ENCODE peak calls at places on chromosomes 3 and 15, in ten cellular contexts. D, A, J, P, O, N, C, U, K and R are unnamed samples.

GRCh38 chr3:33392703-33393125 is 47.5 kb downstream of the UBP1 start:
- DNase-seq in U (peak), O (no peak), J (no peak), D (no peak), P (no peak), C (no peak), N (no peak), K (no peak), A (no peak), R (no peak)

GRCh38 chr3:129723558-129724324 is 117.3 kb upstream of the PLXND1 start:
- DNase-seq in A (no peak), J (no peak), C (no peak), O (no peak), K (no peak), P (no peak), N (no peak), U (peak), D (peak), R (peak)

GRCh38 chr3:59573911-59574310 is 524.1 kb upstream of the CFAP20DC start:
- DNase-seq in P (peak), J (no peak), O (no peak), K (no peak), U (peak), A (no peak), D (peak), N (no peak), C (no peak), R (peak)

GRCh38 chr3:97863025-97863424 is 41.2 kb downstream of the CRYBG3 start:
- DNase-seq in C (no peak), A (no peak), N (no peak), K (no peak), U (no peak), J (no peak), O (no peak), P (no peak), D (no peak), R (no peak)

GRCh38 chr15:50176869-50177268 is 5.1 kb upstream of the SLC27A2 start:
- DNase-seq in O (no peak), K (no peak), U (no peak), D (no peak), N (no peak), P (no peak), J (no peak), A (no peak), C (no peak), R (no peak)

GRCh38 chr3:159210336-159210735 is 408.5 kb downstream of the MFSD1 start:
- DNase-seq in P (no peak), J (no peak), A (no peak), C (no peak), N (no peak), U (no peak), O (no peak), D (no peak), K (no peak), R (no peak)

GRCh38 chr3:43319794-43320193 is 33.5 kb downstream of the SNRK start:
- DNase-seq in K (no peak), N (no peak), A (no peak), U (no peak), O (no peak), D (no peak), C (no peak), P (no peak), J (no peak), R (no peak)

GRCh38 chr3:114411811-114412803 is 118.3 kb downstream of the TIGIT start:
- DNase-seq in J (no peak), D (peak), A (no peak), O (peak), P (no peak), K (no peak), U (no peak), C (no peak), N (no peak), R (no peak)

GRCh38 chr3:108132727-108133373 is 42.0 kb upstream of the CD47 start:
- DNase-seq in N (no peak), A (no peak), C (no peak), U (no peak), D (no peak), K (no peak), J (no peak), P (no peak), O (no peak), R (no peak)

GRCh38 chr3:129560931-129561594 is 18.1 kb downstream of the H1-8 start:
- DNase-seq in O (no peak), J (no peak), P (peak), N (peak), A (no peak), U (peak), K (no peak), C (no peak), D (peak), R (peak)

GRCh38 chr3:149085828-149086231 is 503 bp downstream of the HLTF start:
- DNase-seq in D (no peak), J (peak), A (no peak), P (no peak), U (no peak), N (no peak), K (peak), O (no peak), C (no peak), R (no peak)

GRCh38 chr3:195133462-195133861 is 137.5 kb downstream of the XXYLT1 start:
- DNase-seq in O (peak), J (no peak), K (no peak), C (no peak), U (peak), P (no peak), D (no peak), N (peak), A (no peak), R (no peak)

GRCh38 chr3:30266536-30266935 is 339.9 kb upstream of the TGFBR2 start:
- DNase-seq in U (peak), K (no peak), D (no peak), N (no peak), O (no peak), P (no peak), J (no peak), C (no peak), A (no peak), R (no peak)

GRCh38 chr15:48865387-48866079 is 12.4 kb upstream of the EID1 start:
- DNase-seq in A (no peak), P (no peak), K (no peak), N (no peak), O (no peak), D (no peak), C (no peak), U (no peak), J (no peak), R (no peak)

GRCh38 chr3:69433938-69434263 is 48.0 kb upstream of the FRMD4B start:
- DNase-seq in O (no peak), D (no peak), C (no peak), P (no peak), U (no peak), J (no peak), N (no peak), A (no peak), K (no peak), R (no peak)

GRCh38 chr3:173397161-173398110 is at the start of gene NLGN1:
- DNase-seq in J (no peak), O (no peak), K (no peak), N (peak), C (no peak), A (peak), D (peak), P (peak), U (peak), R (peak)

GRCh38 chr3:128489860-128490649 is 2.9 kb downstream of the GATA2 start:
- DNase-seq in D (no peak), O (no peak), K (no peak), A (no peak), N (no peak), P (no peak), C (no peak), U (no peak), J (peak), R (peak)

GRCh38 chr3:178512627-178513026 is 23.6 kb upstream of the KCNMB2 start:
- DNase-seq in N (no peak), J (no peak), C (no peak), P (no peak), A (no peak), D (no peak), O (no peak), K (no peak), U (no peak), R (no peak)

GRCh38 chr3:102473648-102474047 is 38.8 kb downstream of the ZPLD1 start:
- DNase-seq in J (no peak), O (no peak), P (no peak), A (no peak), C (no peak), N (no peak), D (no peak), K (no peak), U (no peak), R (no peak)

GRCh38 chr3:10290476-10291138 is 2.1 kb downstream of the GHRL start:
- DNase-seq in P (no peak), J (no peak), A (no peak), O (no peak), K (no peak), U (no peak), D (no peak), N (no peak), C (no peak), R (no peak)

GRCh38 chr15:64865998-64866520 is 24.3 kb downstream of the PLEKHO2 start:
- DNase-seq in C (no peak), K (no peak), A (no peak), D (peak), U (peak), J (no peak), N (no peak), P (no peak), O (no peak), R (no peak)

GRCh38 chr15:68278345-68279217 is 1.0 kb downstream of the FEM1B start:
- DNase-seq in N (peak), A (no peak), D (no peak), O (no peak), U (no peak), C (no peak), J (no peak), P (no peak), K (peak), R (no peak)

GRCh38 chr3:45011756-45012441 is 14.2 kb upstream of the CLEC3B start:
- DNase-seq in P (peak), D (peak), A (no peak), J (no peak), N (no peak), U (peak), C (no peak), O (no peak), K (peak), R (peak)

GRCh38 chr15:73984208-73984979 is 7.7 kb downstream of the STOML1 start:
- DNase-seq in U (no peak), A (no peak), D (no peak), C (no peak), P (no peak), K (no peak), J (no peak), O (no peak), N (no peak), R (no peak)

GRCh38 chr15:61582092-61582491 is 353.0 kb upstream of the RORA start:
- DNase-seq in C (no peak), P (no peak), D (no peak), O (no peak), K (no peak), J (no peak), N (no peak), U (no peak), A (no peak), R (no peak)

GRCh38 chr15:76799760-76800159 is 105.4 kb downstream of the SCAPER start:
- DNase-seq in D (no peak), J (no peak), C (no peak), O (no peak), N (no peak), P (no peak), K (no peak), U (peak), A (no peak), R (no peak)

GRCh38 chr15:34942363-34942762 is 27.2 kb downstream of the AQR start:
- DNase-seq in P (no peak), N (no peak), K (no peak), D (no peak), U (no peak), J (no peak), C (no peak), O (no peak), A (no peak), R (no peak)

GRCh38 chr3:141499304-141499703 is 12.5 kb downstream of the RASA2 start:
- DNase-seq in U (no peak), D (no peak), O (no peak), N (no peak), K (no peak), C (no peak), A (no peak), P (no peak), J (no peak), R (no peak)

GRCh38 chr3:126618021-126618420 is 36.9 kb downstream of the TXNRD3 start:
- DNase-seq in P (no peak), D (no peak), K (no peak), O (no peak), C (no peak), U (no peak), A (no peak), J (no peak), N (no peak), R (no peak)

GRCh38 chr3:192212335-192212734 is 515.0 kb downstream of the FGF12 start:
- DNase-seq in O (no peak), C (no peak), D (no peak), U (no peak), P (no peak), N (no peak), J (no peak), K (peak), A (no peak), R (no peak)

GRCh38 chr3:187473778-187474406 is 105.7 kb downstream of the RTP4 start:
- DNase-seq in J (no peak), A (no peak), P (no peak), O (no peak), N (no peak), U (no peak), K (no peak), D (no peak), C (no peak), R (no peak)